ENCODE peak calls at places on chromosomes 13 and 19, in six cellular contexts. Y is K562, N is H1, V is HepG2, S is HL-60, F is GM12878. U is an unnamed sample.

GRCh38 chr13:19020988-19021387 is 160.6 kb downstream of the TUBA3C start:
- DNase-seq in Y (no peak), N (no peak), V (no peak), S (no peak), F (no peak), U (no peak)

GRCh38 chr13:96141032-96141431 is 51.1 kb downstream of the HS6ST3 start:
- DNase-seq in Y (no peak), N (no peak), V (peak; percentile 20), S (no peak), F (no peak), U (no peak)

GRCh38 chr13:113550453-113550852 is 34.1 kb upstream of the TFDP1 start:
- DNase-seq in Y (no peak), N (peak; percentile 35), V (no peak), S (no peak), F (no peak), U (no peak)

GRCh38 chr19:35757231-35757748 is 461 bp upstream of the HSPB6 start:
- DNase-seq in Y (peak; percentile 56), N (no peak), V (peak; percentile 24), S (no peak), F (no peak), U (peak; percentile 70)

GRCh38 chr13:51644649-51645048 is 60.4 kb downstream of the WDFY2 start:
- DNase-seq in Y (no peak), N (no peak), V (no peak), S (no peak), F (no peak), U (no peak)

GRCh38 chr19:6828306-6828697 is 55.8 kb downstream of the VAV1 start:
- DNase-seq in Y (peak; percentile 42), N (no peak), V (no peak), S (no peak), F (no peak), U (no peak)

GRCh38 chr13:32150794-32151193 is 119.2 kb downstream of the FRY start:
- DNase-seq in Y (no peak), N (no peak), V (no peak), S (no peak), F (no peak), U (no peak)

GRCh38 chr19:5977222-5977784 is 637 bp downstream of the RANBP3 start:
- DNase-seq in Y (no peak), N (no peak), V (no peak), S (no peak), F (no peak), U (no peak)

GRCh38 chr19:47240996-47241918 is 10.3 kb upstream of the BBC3 start:
- DNase-seq in Y (peak; percentile 93), N (peak; percentile 86), V (peak; percentile 68), S (peak; percentile 42), F (no peak), U (peak; percentile 84)

GRCh38 chr19:9865732-9866627 is 30.9 kb downstream of the PIN1 start:
- DNase-seq in Y (no peak), N (no peak), V (no peak), S (no peak), F (no peak), U (no peak)
- TF ChIP-seq GABPA in Y (no peak), N (no peak), V (no peak), S (no peak), F (no peak), U (no peak)

DNA sequence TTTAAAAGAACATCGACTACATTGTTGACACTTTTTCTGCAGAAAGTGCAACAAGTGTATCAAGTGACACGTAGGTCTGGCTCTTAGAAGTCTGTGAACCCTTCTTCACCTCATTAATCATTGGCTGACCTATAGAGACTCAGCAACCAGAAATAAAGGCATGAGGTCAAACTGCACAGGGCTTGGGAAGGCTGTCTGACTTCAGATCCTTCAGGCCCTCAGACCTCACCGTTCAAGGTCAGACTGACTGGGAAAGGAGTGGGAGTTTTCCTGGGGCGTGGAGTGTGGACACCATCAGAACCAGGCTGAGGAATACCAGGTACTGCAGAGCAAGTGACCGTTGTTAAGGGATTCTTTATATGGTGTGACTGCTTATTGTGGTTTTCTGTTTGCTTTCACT is 24.2 kb downstream of the PDX1 start:
- DNase-seq in Y (no peak), N (no peak), V (no peak), S (no peak), F (no peak), U (no peak)
- TF ChIP-seq GABPA in Y (no peak), N (no peak), V (no peak), S (no peak), F (no peak), U (no peak)

DNA sequence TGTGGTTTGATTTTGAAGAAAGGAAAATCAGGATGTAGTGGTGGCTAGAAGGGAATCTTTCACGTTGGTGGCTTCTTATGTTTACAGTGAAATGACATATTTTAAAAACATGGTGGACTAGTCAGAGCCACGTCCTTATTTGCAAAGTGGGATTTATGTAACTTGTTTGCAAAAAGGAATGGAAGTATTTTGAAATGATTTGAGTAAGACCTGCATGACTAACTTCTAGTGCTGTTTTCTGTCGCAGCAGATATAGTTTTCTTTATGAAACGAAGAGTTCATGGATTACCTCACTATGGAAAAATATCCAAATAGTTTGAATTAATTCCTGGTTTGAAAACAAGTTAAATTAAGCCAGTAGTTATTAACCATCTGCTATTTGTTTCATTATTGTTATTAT is 476.5 kb downstream of the MYO16 start:
- DNase-seq in Y (no peak), N (no peak), V (no peak), S (no peak), F (no peak), U (no peak)
- TF ChIP-seq GABPA in Y (no peak), N (no peak), V (no peak), S (no peak), F (no peak), U (no peak)

DNA sequence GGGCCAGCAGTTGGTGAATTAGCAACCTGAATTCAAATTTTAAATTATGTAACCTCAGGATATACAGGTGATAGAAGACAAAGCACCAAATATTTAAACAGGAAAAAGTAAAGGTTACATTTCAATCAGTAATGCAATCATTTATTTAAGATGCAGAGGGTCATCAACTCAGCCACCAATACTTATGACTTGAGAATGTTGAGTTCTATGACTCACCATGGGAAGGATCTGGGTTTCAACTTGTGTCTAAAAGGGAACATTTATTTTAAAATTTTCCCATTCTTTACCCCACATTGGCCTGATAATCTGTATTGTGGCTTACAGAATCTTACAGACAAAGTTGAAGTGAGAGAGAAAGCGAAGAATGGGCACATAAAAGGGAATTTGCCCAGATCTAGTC is 418.0 kb downstream of the NDFIP2 start:
- DNase-seq in Y (no peak), N (no peak), V (no peak), S (no peak), F (no peak), U (no peak)
- TF ChIP-seq GABPA in Y (no peak), N (no peak), V (no peak), S (no peak), F (no peak), U (no peak)

U was measured in SK-N-SH.